ENCODE peak calls at places on chromosomes 5 and 9, in five cellular contexts. One of them, this sample, is unnamed.

GRCh38 chr5:179371123-179371515 is 25.9 kb upstream of the ADAMTS2 start:
- DNase-seq in heart right ventricle: no peak
- DNase-seq in lower lobe of right lung: no peak
- DNase-seq in progenitor cell of endocrine pancreas: no peak
- DNase-seq in BE2C: no peak
- DNase-seq in this sample: no peak

GRCh38 chr5:123538670-123539459 is 26.9 kb downstream of the CSNK1G3 start:
- DNase-seq in lower lobe of right lung: no peak
- DNase-seq in progenitor cell of endocrine pancreas: no peak
- DNase-seq in BE2C: peak; percentile 33
- DNase-seq in heart right ventricle: no peak
- DNase-seq in this sample: peak; percentile 16

GRCh38 chr9:133274236-133275104 is 531 bp downstream of the ABO start:
- DNase-seq in progenitor cell of endocrine pancreas: no peak
- DNase-seq in BE2C: no peak
- DNase-seq in heart right ventricle: no peak
- DNase-seq in lower lobe of right lung: no peak
- DNase-seq in this sample: no peak

GRCh38 chr5:127203818-127204217 is 86.8 kb upstream of the MEGF10 start:
- DNase-seq in BE2C: no peak
- DNase-seq in lower lobe of right lung: no peak
- DNase-seq in heart right ventricle: no peak
- DNase-seq in progenitor cell of endocrine pancreas: no peak
- DNase-seq in this sample: no peak

GRCh38 chr5:115657883-115658233 is 32.0 kb upstream of the TMED7 start:
- DNase-seq in heart right ventricle: no peak
- DNase-seq in lower lobe of right lung: no peak
- DNase-seq in BE2C: no peak
- DNase-seq in progenitor cell of endocrine pancreas: no peak
- DNase-seq in this sample: no peak

GRCh38 chr9:109437286-109437685 is 60.8 kb downstream of the PTPN3 start:
- DNase-seq in lower lobe of right lung: no peak
- DNase-seq in heart right ventricle: peak; percentile 42
- DNase-seq in BE2C: no peak
- DNase-seq in progenitor cell of endocrine pancreas: no peak
- DNase-seq in this sample: no peak

GRCh38 chr9:34385561-34386230 is 9.0 kb upstream of the MYORG start:
- DNase-seq in lower lobe of right lung: no peak
- DNase-seq in progenitor cell of endocrine pancreas: no peak
- DNase-seq in heart right ventricle: no peak
- DNase-seq in BE2C: no peak
- DNase-seq in this sample: no peak

GRCh38 chr5:9456435-9457042 is 89.3 kb downstream of the SEMA5A start:
- DNase-seq in lower lobe of right lung: no peak
- DNase-seq in progenitor cell of endocrine pancreas: no peak
- DNase-seq in heart right ventricle: peak; percentile 16
- DNase-seq in BE2C: no peak
- DNase-seq in this sample: no peak

GRCh38 chr9:117763314-117763713 is 59.1 kb downstream of the TLR4 start:
- DNase-seq in heart right ventricle: no peak
- DNase-seq in lower lobe of right lung: no peak
- DNase-seq in BE2C: no peak
- DNase-seq in progenitor cell of endocrine pancreas: no peak
- DNase-seq in this sample: no peak

GRCh38 chr5:163696270-163696887 is 191.0 kb downstream of the MAT2B start:
- DNase-seq in progenitor cell of endocrine pancreas: peak; percentile 40
- DNase-seq in heart right ventricle: peak; percentile 5
- DNase-seq in BE2C: peak; percentile 54
- DNase-seq in lower lobe of right lung: no peak
- DNase-seq in this sample: peak; percentile 57

GRCh38 chr9:71796368-71796767 is 28.1 kb upstream of the CEMIP2 start:
- DNase-seq in BE2C: no peak
- DNase-seq in heart right ventricle: no peak
- DNase-seq in progenitor cell of endocrine pancreas: no peak
- DNase-seq in lower lobe of right lung: no peak
- DNase-seq in this sample: no peak

GRCh38 chr9:113484258-113484730 is 20.8 kb downstream of the RGS3 start:
- DNase-seq in lower lobe of right lung: peak; percentile 57
- DNase-seq in BE2C: peak; percentile 80
- DNase-seq in heart right ventricle: peak; percentile 76
- DNase-seq in progenitor cell of endocrine pancreas: no peak
- DNase-seq in this sample: no peak

GRCh38 chr5:50963647-50964584 is 297.5 kb downstream of the PARP8 start:
- DNase-seq in BE2C: peak; percentile 33
- DNase-seq in heart right ventricle: no peak
- DNase-seq in lower lobe of right lung: no peak
- DNase-seq in progenitor cell of endocrine pancreas: no peak
- DNase-seq in this sample: peak; percentile 32

GRCh38 chr5:1321576-1321975 is 23.3 kb downstream of the CLPTM1L start:
- DNase-seq in BE2C: no peak
- DNase-seq in lower lobe of right lung: peak; percentile 14
- DNase-seq in heart right ventricle: no peak
- DNase-seq in progenitor cell of endocrine pancreas: no peak
- DNase-seq in this sample: no peak

GRCh38 chr9:114117996-114118830 is 19.1 kb upstream of the KIF12 start:
- DNase-seq in heart right ventricle: no peak
- DNase-seq in progenitor cell of endocrine pancreas: peak; percentile 46
- DNase-seq in lower lobe of right lung: peak; percentile 74
- DNase-seq in BE2C: no peak
- DNase-seq in this sample: no peak

GRCh38 chr9:68704804-68705635 is at the start of gene PIP5K1B:
- DNase-seq in heart right ventricle: peak; percentile 66
- DNase-seq in lower lobe of right lung: peak; percentile 90
- DNase-seq in progenitor cell of endocrine pancreas: peak; percentile 71
- DNase-seq in BE2C: peak; percentile 51
- DNase-seq in this sample: peak; percentile 73

DNA sequence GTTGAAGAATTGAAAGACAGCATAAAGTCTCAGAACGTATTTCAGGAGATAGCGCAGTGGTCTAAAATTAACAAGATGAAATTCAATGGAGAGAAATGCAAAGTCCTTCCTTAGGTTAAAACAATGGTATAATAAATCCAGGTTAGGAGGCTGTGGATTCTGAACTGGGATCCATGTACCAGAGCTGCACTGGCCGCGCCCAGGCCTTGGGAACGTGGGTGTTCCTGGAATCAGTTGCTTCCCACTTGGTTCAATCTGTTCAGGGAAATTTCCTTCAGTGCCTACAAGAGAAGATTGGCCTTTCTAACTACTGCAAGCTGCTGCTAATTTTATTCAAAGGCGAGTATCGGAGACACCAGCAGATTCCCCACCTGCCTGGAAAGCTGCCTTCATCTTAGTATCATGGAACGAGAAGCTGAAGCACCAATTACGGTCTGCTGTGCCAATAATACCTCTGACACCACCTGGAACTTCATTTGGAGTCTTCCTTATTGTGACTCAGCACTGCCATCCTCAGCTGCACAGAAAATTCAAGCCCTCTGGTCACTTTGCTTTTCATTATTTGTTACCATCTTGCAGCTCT is 14.3 kb upstream of the CTNND2 start:
- DNase-seq in heart right ventricle: no peak
- DNase-seq in BE2C: no peak
- DNase-seq in lower lobe of right lung: no peak
- DNase-seq in progenitor cell of endocrine pancreas: no peak
- DNase-seq in this sample: no peak
- TF ChIP-seq CTCF in heart right ventricle: no peak
- TF ChIP-seq CTCF in BE2C: no peak
- TF ChIP-seq CTCF in lower lobe of right lung: no peak
- TF ChIP-seq CTCF in progenitor cell of endocrine pancreas: no peak
- TF ChIP-seq CTCF in this sample: no peak

GRCh38 chr9:2180704-2181103 is 165.6 kb downstream of the SMARCA2 start:
- DNase-seq in progenitor cell of endocrine pancreas: no peak
- DNase-seq in heart right ventricle: no peak
- DNase-seq in BE2C: no peak
- DNase-seq in lower lobe of right lung: no peak
- DNase-seq in this sample: no peak

GRCh38 chr9:2180171-2180570 is 165.0 kb downstream of the SMARCA2 start:
- DNase-seq in progenitor cell of endocrine pancreas: no peak
- DNase-seq in BE2C: no peak
- DNase-seq in lower lobe of right lung: no peak
- DNase-seq in heart right ventricle: no peak
- DNase-seq in this sample: no peak

GRCh38 chr9:2178034-2178734 is 163.0 kb downstream of the SMARCA2 start:
- DNase-seq in progenitor cell of endocrine pancreas: no peak
- DNase-seq in heart right ventricle: no peak
- DNase-seq in BE2C: no peak
- DNase-seq in lower lobe of right lung: no peak
- DNase-seq in this sample: no peak

GRCh38 chr9:2179557-2179956 is 164.4 kb downstream of the SMARCA2 start:
- DNase-seq in heart right ventricle: no peak
- DNase-seq in progenitor cell of endocrine pancreas: no peak
- DNase-seq in BE2C: no peak
- DNase-seq in lower lobe of right lung: no peak
- DNase-seq in this sample: no peak

DNA sequence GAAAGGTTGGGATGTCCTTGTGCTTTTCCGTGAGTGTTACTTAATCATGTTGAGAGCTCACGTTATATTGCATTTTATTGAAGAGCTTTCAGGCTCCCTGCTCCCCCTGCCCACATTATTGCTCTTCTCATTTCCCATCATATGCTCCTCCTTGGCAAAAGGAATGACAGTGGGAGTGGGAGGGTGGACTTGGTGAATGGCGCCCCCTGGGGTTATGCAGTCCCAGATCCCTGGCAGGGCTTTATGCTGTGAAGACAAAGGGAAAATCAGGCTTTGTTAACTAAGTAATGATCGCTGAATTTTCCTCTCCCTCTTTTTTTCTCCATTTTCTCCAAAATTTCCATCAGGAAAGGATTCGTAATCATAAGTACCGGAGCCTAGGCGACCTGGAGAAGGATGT is 166.6 kb downstream of the SMARCA2 start:
- DNase-seq in BE2C: peak; percentile 20
- DNase-seq in progenitor cell of endocrine pancreas: no peak
- DNase-seq in heart right ventricle: no peak
- DNase-seq in lower lobe of right lung: no peak
- DNase-seq in this sample: peak; percentile 64
- TF ChIP-seq CTCF in BE2C: peak; percentile 58
- TF ChIP-seq CTCF in progenitor cell of endocrine pancreas: peak; percentile 31
- TF ChIP-seq CTCF in heart right ventricle: peak; percentile 56
- TF ChIP-seq CTCF in lower lobe of right lung: peak; percentile 46
- TF ChIP-seq CTCF in this sample: peak; percentile 57

GRCh38 chr9:91643474-91644102 is 220.0 kb upstream of the NFIL3 start:
- DNase-seq in progenitor cell of endocrine pancreas: no peak
- DNase-seq in BE2C: no peak
- DNase-seq in heart right ventricle: no peak
- DNase-seq in lower lobe of right lung: no peak
- DNase-seq in this sample: no peak

GRCh38 chr9:91642771-91643170 is 219.1 kb upstream of the NFIL3 start:
- DNase-seq in heart right ventricle: no peak
- DNase-seq in progenitor cell of endocrine pancreas: no peak
- DNase-seq in lower lobe of right lung: no peak
- DNase-seq in BE2C: no peak
- DNase-seq in this sample: no peak

GRCh38 chr9:91646702-91647101 is 223.1 kb upstream of the NFIL3 start:
- DNase-seq in BE2C: no peak
- DNase-seq in lower lobe of right lung: no peak
- DNase-seq in heart right ventricle: no peak
- DNase-seq in progenitor cell of endocrine pancreas: no peak
- DNase-seq in this sample: no peak

GRCh38 chr9:91644433-91644832 is 220.8 kb upstream of the NFIL3 start:
- DNase-seq in progenitor cell of endocrine pancreas: no peak
- DNase-seq in heart right ventricle: no peak
- DNase-seq in BE2C: no peak
- DNase-seq in lower lobe of right lung: no peak
- DNase-seq in this sample: no peak

DNA sequence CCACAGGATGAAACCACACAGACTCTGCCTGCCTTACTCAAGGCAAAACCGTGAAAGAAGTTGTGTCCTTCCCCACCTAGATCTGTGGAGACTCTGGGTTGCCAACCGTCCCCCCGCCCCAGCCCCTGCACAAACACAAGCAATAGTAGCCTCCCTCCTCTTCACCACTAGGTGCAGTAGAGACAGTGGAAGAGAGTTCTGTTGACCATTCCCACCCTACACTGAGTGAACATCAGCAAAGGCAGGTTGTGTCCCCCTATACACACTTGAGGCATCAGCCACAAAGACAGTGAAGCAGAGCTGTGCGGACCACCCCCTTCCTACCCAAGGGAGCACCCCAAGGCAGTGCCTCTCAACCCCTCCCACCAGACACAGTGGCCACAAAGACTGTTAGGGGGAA is 223.7 kb upstream of the NFIL3 start:
- DNase-seq in BE2C: no peak
- DNase-seq in heart right ventricle: no peak
- DNase-seq in progenitor cell of endocrine pancreas: no peak
- DNase-seq in lower lobe of right lung: no peak
- DNase-seq in this sample: no peak
- TF ChIP-seq CTCF in BE2C: no peak
- TF ChIP-seq CTCF in heart right ventricle: no peak
- TF ChIP-seq CTCF in progenitor cell of endocrine pancreas: no peak
- TF ChIP-seq CTCF in lower lobe of right lung: no peak
- TF ChIP-seq CTCF in this sample: no peak

GRCh38 chr9:75185585-75186170 is 97.4 kb downstream of the OSTF1 start:
- DNase-seq in heart right ventricle: no peak
- DNase-seq in progenitor cell of endocrine pancreas: no peak
- DNase-seq in BE2C: peak; percentile 60
- DNase-seq in lower lobe of right lung: peak; percentile 54
- DNase-seq in this sample: peak; percentile 72

GRCh38 chr9:75184471-75184870 is 96.2 kb downstream of the OSTF1 start:
- DNase-seq in BE2C: no peak
- DNase-seq in progenitor cell of endocrine pancreas: no peak
- DNase-seq in heart right ventricle: no peak
- DNase-seq in lower lobe of right lung: no peak
- DNase-seq in this sample: no peak

GRCh38 chr9:75190762-75191161 is 102.4 kb downstream of the OSTF1 start:
- DNase-seq in heart right ventricle: no peak
- DNase-seq in progenitor cell of endocrine pancreas: no peak
- DNase-seq in lower lobe of right lung: no peak
- DNase-seq in BE2C: no peak
- DNase-seq in this sample: no peak

GRCh38 chr9:75186767-75187380 is 98.6 kb downstream of the OSTF1 start:
- DNase-seq in lower lobe of right lung: no peak
- DNase-seq in progenitor cell of endocrine pancreas: no peak
- DNase-seq in BE2C: no peak
- DNase-seq in heart right ventricle: no peak
- DNase-seq in this sample: no peak

GRCh38 chr9:75188756-75189155 is 100.4 kb downstream of the OSTF1 start:
- DNase-seq in lower lobe of right lung: no peak
- DNase-seq in BE2C: no peak
- DNase-seq in heart right ventricle: no peak
- DNase-seq in progenitor cell of endocrine pancreas: no peak
- DNase-seq in this sample: no peak
- TF ChIP-seq CTCF in lower lobe of right lung: no peak
- TF ChIP-seq CTCF in BE2C: no peak
- TF ChIP-seq CTCF in heart right ventricle: no peak
- TF ChIP-seq CTCF in progenitor cell of endocrine pancreas: no peak
- TF ChIP-seq CTCF in this sample: no peak

GRCh38 chr5:77077821-77078176 is 9.3 kb downstream of the ZBED3 start:
- DNase-seq in lower lobe of right lung: no peak
- DNase-seq in heart right ventricle: no peak
- DNase-seq in progenitor cell of endocrine pancreas: no peak
- DNase-seq in BE2C: no peak
- DNase-seq in this sample: no peak
- TF ChIP-seq CTCF in lower lobe of right lung: no peak
- TF ChIP-seq CTCF in heart right ventricle: no peak
- TF ChIP-seq CTCF in progenitor cell of endocrine pancreas: no peak
- TF ChIP-seq CTCF in BE2C: no peak
- TF ChIP-seq CTCF in this sample: peak; percentile 54